ENCODE peak calls at places on chromosomes 16 and 17, in ten cellular contexts. B is activated T-helper 1 cell treated with Interleukin-2 at 50 U/mL for 16 hours; K is SW 1271; S is CD8-positive, alpha-beta memory T cell; E is left colon; J is nephron progenitor cell; P is NAMALWA; C is HFFc6; N is PC-3; D is foreskin melanocyte. L is an unnamed sample.

GRCh38 chr17:75338335-75338734 is 49.1 kb upstream of the SLC25A19 start:
- DNase-seq in B (no peak), K (no peak), S (peak; percentile 48), E (no peak), J (no peak), P (no peak), C (peak; percentile 65), N (no peak), D (no peak), L (no peak)

GRCh38 chr17:81241648-81242420 is 2.7 kb downstream of the NDUFAF8 start:
- DNase-seq in B (peak; percentile 33), K (no peak), S (peak; percentile 59), E (peak; percentile 47), J (peak; percentile 84), P (peak; percentile 82), C (no peak), N (peak; percentile 34), D (no peak), L (no peak)

GRCh38 chr17:27846042-27846655 is 45.8 kb upstream of the NOS2 start:
- DNase-seq in B (no peak), K (no peak), S (peak; percentile 46), E (no peak), J (no peak), P (no peak), C (no peak), N (no peak), D (no peak), L (no peak)

GRCh38 chr17:31293586-31293985 is 3.5 kb downstream of the OMG start:
- DNase-seq in B (no peak), K (no peak), S (no peak), E (no peak), J (no peak), P (no peak), C (no peak), N (no peak), D (no peak), L (no peak)

GRCh38 chr17:14940112-14940945 is 324.8 kb downstream of the PMP22 start:
- DNase-seq in B (no peak), K (no peak), S (no peak), E (no peak), J (no peak), P (no peak), C (no peak), N (no peak), D (no peak), L (no peak)

GRCh38 chr16:52547001-52547833 is at the start of gene TOX3:
- DNase-seq in B (no peak), K (no peak), S (no peak), E (peak; percentile 73), J (peak; percentile 73), P (no peak), C (no peak), N (no peak), D (no peak), L (no peak)

GRCh38 chr16:27428035-27428785 is 26.2 kb downstream of the IL21R start:
- DNase-seq in B (no peak), K (no peak), S (no peak), E (no peak), J (no peak), P (peak; percentile 61), C (no peak), N (no peak), D (no peak), L (no peak)

GRCh38 chr17:29581583-29582253 is 7.7 kb downstream of the GIT1 start:
- DNase-seq in B (no peak), K (no peak), S (no peak), E (peak; percentile 8), J (no peak), P (no peak), C (no peak), N (no peak), D (no peak), L (no peak)

GRCh38 chr16:66551362-66551761 is 1.0 kb upstream of the CKLF start:
- DNase-seq in B (no peak), K (peak; percentile 18), S (peak; percentile 62), E (peak; percentile 47), J (peak; percentile 21), P (peak; percentile 75), C (no peak), N (peak; percentile 37), D (no peak), L (no peak)

GRCh38 chr16:56871172-56871593 is 6.2 kb downstream of the SLC12A3 start:
- DNase-seq in B (no peak), K (no peak), S (no peak), E (peak; percentile 51), J (no peak), P (no peak), C (peak; percentile 67), N (peak; percentile 12), D (no peak), L (no peak)

GRCh38 chr17:81933178-81933699 is 3.9 kb downstream of the PYCR1 start:
- DNase-seq in B (no peak), K (no peak), S (peak; percentile 26), E (no peak), J (no peak), P (no peak), C (no peak), N (no peak), D (no peak), L (no peak)

GRCh38 chr17:68296217-68297140 is 5.2 kb downstream of the ARSG start:
- DNase-seq in B (peak; percentile 38), K (no peak), S (peak; percentile 84), E (peak; percentile 19), J (no peak), P (no peak), C (no peak), N (no peak), D (no peak), L (no peak)

GRCh38 chr16:65339062-65339461 is 217.2 kb upstream of the CDH11 start:
- DNase-seq in B (no peak), K (no peak), S (no peak), E (no peak), J (no peak), P (no peak), C (no peak), N (no peak), D (no peak), L (no peak)

L was measured in astrocyte of the cerebellum.